ENCODE peak calls at places on chromosomes 4 and X, in nine cellular contexts. One of them, this sample, is unnamed.

GRCh38 chr4:40916880-40917279 is 167.1 kb downstream of the NSUN7 start:
- DNase-seq in dorsolateral prefrontal cortex: peak
- DNase-seq in body of pancreas: peak
- DNase-seq in fibroblast of mammary gland: peak
- DNase-seq in IMR-90: no peak
- DNase-seq in heart left ventricle: peak
- DNase-seq in thoracic aorta: no peak
- DNase-seq in tibial nerve: no peak
- DNase-seq in foreskin fibroblast: no peak
- DNase-seq in this sample: no peak

GRCh38 chrX:45508459-45508858 is 307.8 kb upstream of the DIPK2B start:
- DNase-seq in IMR-90: peak
- DNase-seq in dorsolateral prefrontal cortex: no peak
- DNase-seq in foreskin fibroblast: no peak
- DNase-seq in body of pancreas: no peak
- DNase-seq in tibial nerve: no peak
- DNase-seq in fibroblast of mammary gland: peak
- DNase-seq in heart left ventricle: no peak
- DNase-seq in thoracic aorta: no peak
- DNase-seq in this sample: no peak

GRCh38 chr4:16056681-16057400 is 27.0 kb downstream of the PROM1 start:
- DNase-seq in tibial nerve: no peak
- DNase-seq in IMR-90: no peak
- DNase-seq in dorsolateral prefrontal cortex: no peak
- DNase-seq in foreskin fibroblast: no peak
- DNase-seq in heart left ventricle: no peak
- DNase-seq in thoracic aorta: no peak
- DNase-seq in body of pancreas: no peak
- DNase-seq in fibroblast of mammary gland: no peak
- DNase-seq in this sample: no peak

GRCh38 chr4:93748943-93749342 is 79.6 kb upstream of the ATOH1 start:
- DNase-seq in foreskin fibroblast: no peak
- DNase-seq in fibroblast of mammary gland: no peak
- DNase-seq in thoracic aorta: no peak
- DNase-seq in heart left ventricle: no peak
- DNase-seq in tibial nerve: no peak
- DNase-seq in body of pancreas: no peak
- DNase-seq in dorsolateral prefrontal cortex: no peak
- DNase-seq in IMR-90: no peak
- DNase-seq in this sample: no peak

GRCh38 chr4:5638976-5639375 is 69.4 kb downstream of the EVC2 start:
- DNase-seq in fibroblast of mammary gland: peak
- DNase-seq in heart left ventricle: no peak
- DNase-seq in dorsolateral prefrontal cortex: no peak
- DNase-seq in IMR-90: peak
- DNase-seq in foreskin fibroblast: peak
- DNase-seq in thoracic aorta: no peak
- DNase-seq in body of pancreas: no peak
- DNase-seq in tibial nerve: no peak
- DNase-seq in this sample: no peak

GRCh38 chr4:144449623-144450022 is 196.3 kb upstream of the HHIP start:
- DNase-seq in dorsolateral prefrontal cortex: no peak
- DNase-seq in thoracic aorta: no peak
- DNase-seq in tibial nerve: peak
- DNase-seq in foreskin fibroblast: peak
- DNase-seq in IMR-90: no peak
- DNase-seq in fibroblast of mammary gland: peak
- DNase-seq in body of pancreas: no peak
- DNase-seq in heart left ventricle: peak
- DNase-seq in this sample: no peak

GRCh38 chr4:87802858-87803257 is 3.5 kb downstream of the IBSP start:
- DNase-seq in heart left ventricle: no peak
- DNase-seq in thoracic aorta: no peak
- DNase-seq in foreskin fibroblast: no peak
- DNase-seq in IMR-90: no peak
- DNase-seq in fibroblast of mammary gland: no peak
- DNase-seq in dorsolateral prefrontal cortex: no peak
- DNase-seq in body of pancreas: no peak
- DNase-seq in tibial nerve: no peak
- DNase-seq in this sample: no peak

GRCh38 chr4:107825072-107825789 is 499 bp downstream of the SGMS2 start:
- DNase-seq in foreskin fibroblast: peak
- DNase-seq in heart left ventricle: peak
- DNase-seq in dorsolateral prefrontal cortex: peak
- DNase-seq in fibroblast of mammary gland: peak
- DNase-seq in body of pancreas: peak
- DNase-seq in thoracic aorta: peak
- DNase-seq in IMR-90: peak
- DNase-seq in tibial nerve: no peak
- DNase-seq in this sample: no peak

GRCh38 chr4:153083447-153083921 is 120.8 kb upstream of the TRIM2 start:
- DNase-seq in fibroblast of mammary gland: peak
- DNase-seq in dorsolateral prefrontal cortex: peak
- DNase-seq in tibial nerve: no peak
- DNase-seq in body of pancreas: peak
- DNase-seq in heart left ventricle: no peak
- DNase-seq in foreskin fibroblast: peak
- DNase-seq in thoracic aorta: no peak
- DNase-seq in IMR-90: peak
- DNase-seq in this sample: peak

GRCh38 chr4:183304067-183304466 is 16.0 kb downstream of the CLDN22 start:
- DNase-seq in body of pancreas: no peak
- DNase-seq in tibial nerve: no peak
- DNase-seq in heart left ventricle: no peak
- DNase-seq in foreskin fibroblast: no peak
- DNase-seq in thoracic aorta: no peak
- DNase-seq in fibroblast of mammary gland: no peak
- DNase-seq in dorsolateral prefrontal cortex: no peak
- DNase-seq in IMR-90: no peak
- DNase-seq in this sample: no peak
- H3K4me3 ChIP-seq in body of pancreas: no peak
- H3K4me3 ChIP-seq in tibial nerve: no peak
- H3K4me3 ChIP-seq in heart left ventricle: no peak
- H3K4me3 ChIP-seq in foreskin fibroblast: no peak
- H3K4me3 ChIP-seq in thoracic aorta: no peak
- H3K4me3 ChIP-seq in fibroblast of mammary gland: no peak
- H3K4me3 ChIP-seq in dorsolateral prefrontal cortex: no peak
- H3K4me3 ChIP-seq in IMR-90: no peak
- H3K4me3 ChIP-seq in this sample: no peak

DNA sequence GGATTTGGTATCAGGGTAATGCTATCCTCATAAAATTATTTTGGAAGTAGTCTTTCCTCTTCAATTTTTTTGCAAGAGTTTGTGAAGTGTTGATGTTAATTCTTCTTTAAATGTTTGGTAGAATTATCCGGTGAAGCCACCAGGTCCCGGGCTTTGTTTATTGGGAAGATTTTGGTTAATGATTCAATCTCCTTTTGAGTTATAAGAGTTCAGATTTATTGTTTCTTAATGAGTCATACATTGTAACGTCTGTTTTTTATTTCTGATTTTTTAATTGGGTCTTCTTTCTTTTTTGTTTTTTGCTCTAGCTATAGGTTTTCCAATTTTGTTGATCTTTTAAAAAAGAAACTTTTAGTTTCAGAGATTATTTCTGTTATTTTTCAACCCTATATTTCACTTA is 412.3 kb downstream of the PDGFC start:
- DNase-seq in fibroblast of mammary gland: peak
- DNase-seq in IMR-90: peak
- DNase-seq in dorsolateral prefrontal cortex: no peak
- DNase-seq in tibial nerve: no peak
- DNase-seq in body of pancreas: no peak
- DNase-seq in foreskin fibroblast: no peak
- DNase-seq in heart left ventricle: no peak
- DNase-seq in thoracic aorta: no peak
- DNase-seq in this sample: no peak
- TF ChIP-seq CTCF in fibroblast of mammary gland: no peak
- TF ChIP-seq CTCF in IMR-90: no peak
- TF ChIP-seq CTCF in dorsolateral prefrontal cortex: no peak
- TF ChIP-seq CTCF in tibial nerve: no peak
- TF ChIP-seq CTCF in body of pancreas: no peak
- TF ChIP-seq CTCF in foreskin fibroblast: no peak
- TF ChIP-seq CTCF in heart left ventricle: no peak
- TF ChIP-seq CTCF in thoracic aorta: no peak
- TF ChIP-seq CTCF in this sample: no peak

GRCh38 chr4:168139336-168139735 is 47.0 kb downstream of the ANXA10 start:
- DNase-seq in dorsolateral prefrontal cortex: no peak
- DNase-seq in foreskin fibroblast: peak
- DNase-seq in heart left ventricle: no peak
- DNase-seq in IMR-90: peak
- DNase-seq in body of pancreas: no peak
- DNase-seq in thoracic aorta: no peak
- DNase-seq in tibial nerve: no peak
- DNase-seq in fibroblast of mammary gland: peak
- DNase-seq in this sample: no peak

DNA sequence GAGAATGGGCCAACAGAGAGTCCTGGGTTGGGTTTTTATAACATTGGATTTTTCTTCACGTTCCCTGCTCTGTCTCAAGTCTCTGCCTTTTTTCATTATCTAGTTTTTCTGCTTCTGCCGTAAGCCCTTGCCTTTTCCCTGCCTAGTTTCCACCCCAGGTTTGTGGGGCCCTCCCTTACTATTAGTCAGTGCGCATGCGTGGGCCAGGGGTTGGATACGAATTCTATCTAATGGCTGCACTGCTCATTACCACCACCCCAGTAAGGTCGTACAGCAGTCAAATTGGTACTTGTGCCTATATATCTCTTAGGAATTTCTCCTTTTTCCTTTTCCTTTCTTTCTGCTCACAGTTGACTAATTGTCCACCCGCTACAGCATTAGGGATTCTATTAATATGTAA is 49.4 kb downstream of the ANXA10 start:
- DNase-seq in foreskin fibroblast: no peak
- DNase-seq in heart left ventricle: no peak
- DNase-seq in fibroblast of mammary gland: no peak
- DNase-seq in dorsolateral prefrontal cortex: no peak
- DNase-seq in IMR-90: no peak
- DNase-seq in body of pancreas: no peak
- DNase-seq in thoracic aorta: no peak
- DNase-seq in tibial nerve: no peak
- DNase-seq in this sample: no peak
- H3K4me3 ChIP-seq in foreskin fibroblast: no peak
- H3K4me3 ChIP-seq in heart left ventricle: no peak
- H3K4me3 ChIP-seq in fibroblast of mammary gland: no peak
- H3K4me3 ChIP-seq in dorsolateral prefrontal cortex: no peak
- H3K4me3 ChIP-seq in IMR-90: no peak
- H3K4me3 ChIP-seq in body of pancreas: no peak
- H3K4me3 ChIP-seq in thoracic aorta: no peak
- H3K4me3 ChIP-seq in tibial nerve: no peak
- H3K4me3 ChIP-seq in this sample: no peak

GRCh38 chrX:135295944-135296305 is 13.4 kb upstream of the ETDC start:
- DNase-seq in foreskin fibroblast: no peak
- DNase-seq in thoracic aorta: no peak
- DNase-seq in body of pancreas: no peak
- DNase-seq in heart left ventricle: no peak
- DNase-seq in tibial nerve: no peak
- DNase-seq in IMR-90: no peak
- DNase-seq in fibroblast of mammary gland: no peak
- DNase-seq in dorsolateral prefrontal cortex: no peak
- DNase-seq in this sample: no peak

DNA sequence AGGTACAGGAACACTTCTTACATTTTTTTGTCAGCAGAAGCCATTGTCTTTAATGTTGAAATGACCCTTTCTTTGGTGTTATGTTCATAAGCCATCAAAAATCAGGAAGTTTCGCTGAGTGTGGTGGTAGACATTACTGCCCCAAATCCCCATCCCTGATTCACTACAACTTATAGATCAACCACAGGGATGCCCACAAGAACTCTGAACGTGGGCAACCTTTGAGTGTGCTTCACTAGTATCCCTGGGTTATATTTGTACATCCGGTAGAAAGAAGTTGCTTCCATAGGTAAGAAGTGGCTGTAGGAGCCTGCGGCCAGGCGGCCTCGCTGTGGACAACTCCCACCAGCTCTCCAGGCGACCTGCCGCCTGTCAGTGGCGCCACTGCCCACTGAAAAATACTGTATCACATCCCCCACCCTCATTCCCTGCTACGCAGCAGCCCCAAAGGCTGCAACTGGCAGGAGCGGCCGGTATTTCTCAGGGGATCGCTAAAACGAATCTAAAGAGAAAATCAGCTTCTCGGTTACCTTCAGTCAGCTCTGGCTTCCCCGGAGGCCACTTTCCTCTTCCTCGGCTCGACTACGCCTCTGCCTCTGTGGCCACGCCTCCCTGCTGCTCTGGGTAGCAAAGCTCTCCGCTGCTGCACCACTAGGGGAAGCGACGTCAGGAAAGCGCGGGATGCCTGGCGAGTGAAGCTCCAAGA is 13.9 kb upstream of the ETDC start:
- DNase-seq in tibial nerve: no peak
- DNase-seq in thoracic aorta: no peak
- DNase-seq in dorsolateral prefrontal cortex: peak
- DNase-seq in heart left ventricle: peak
- DNase-seq in fibroblast of mammary gland: peak
- DNase-seq in body of pancreas: no peak
- DNase-seq in IMR-90: peak
- DNase-seq in foreskin fibroblast: peak
- DNase-seq in this sample: no peak
- TF ChIP-seq CTCF in tibial nerve: no peak
- TF ChIP-seq CTCF in thoracic aorta: no peak
- TF ChIP-seq CTCF in dorsolateral prefrontal cortex: no peak
- TF ChIP-seq CTCF in heart left ventricle: peak
- TF ChIP-seq CTCF in fibroblast of mammary gland: peak
- TF ChIP-seq CTCF in body of pancreas: no peak
- TF ChIP-seq CTCF in IMR-90: peak
- TF ChIP-seq CTCF in foreskin fibroblast: no peak
- TF ChIP-seq CTCF in this sample: peak